ENCODE peak calls at places on chromosomes 1 and 21, in five cellular contexts. One of them, this sample, is unnamed.

GRCh38 chr1:223068913-223069312 is 74.1 kb downstream of the TLR5 start:
- ATAC-seq in CD8-positive, alpha-beta T cell: no peak
- ATAC-seq in natural killer cell: no peak
- ATAC-seq in stimulated activated naive CD8-positive, alpha-beta T cell treated with anti-CD3 and anti-CD28 coated beads, Interleukin-15, Interleukin-2, amounts not matched to agents 100 U/mL and 50 U/mL, for 24 hours: no peak
- ATAC-seq in activated T-cell treated with anti-CD3 and anti-CD28 coated beads, Interleukin-2, amount 50 U/mL, for 72 hours: no peak
- ATAC-seq in this sample: no peak

GRCh38 chr1:211741799-211742198 is 66.4 kb upstream of the NEK2 start:
- ATAC-seq in CD8-positive, alpha-beta T cell: no peak
- ATAC-seq in natural killer cell: no peak
- ATAC-seq in stimulated activated naive CD8-positive, alpha-beta T cell treated with anti-CD3 and anti-CD28 coated beads, Interleukin-15, Interleukin-2, amounts not matched to agents 100 U/mL and 50 U/mL, for 24 hours: no peak
- ATAC-seq in activated T-cell treated with anti-CD3 and anti-CD28 coated beads, Interleukin-2, amount 50 U/mL, for 72 hours: no peak
- ATAC-seq in this sample: no peak

GRCh38 chr1:150472606-150473200 is 14.5 kb upstream of the TARS2 start:
- ATAC-seq in CD8-positive, alpha-beta T cell: no peak
- ATAC-seq in natural killer cell: no peak
- ATAC-seq in stimulated activated naive CD8-positive, alpha-beta T cell treated with anti-CD3 and anti-CD28 coated beads, Interleukin-15, Interleukin-2, amounts not matched to agents 100 U/mL and 50 U/mL, for 24 hours: no peak
- ATAC-seq in activated T-cell treated with anti-CD3 and anti-CD28 coated beads, Interleukin-2, amount 50 U/mL, for 72 hours: no peak
- ATAC-seq in this sample: no peak

GRCh38 chr1:69992594-69992993 is 212.8 kb downstream of the LRRC40 start:
- ATAC-seq in CD8-positive, alpha-beta T cell: no peak
- ATAC-seq in natural killer cell: no peak
- ATAC-seq in stimulated activated naive CD8-positive, alpha-beta T cell treated with anti-CD3 and anti-CD28 coated beads, Interleukin-15, Interleukin-2, amounts not matched to agents 100 U/mL and 50 U/mL, for 24 hours: no peak
- ATAC-seq in activated T-cell treated with anti-CD3 and anti-CD28 coated beads, Interleukin-2, amount 50 U/mL, for 72 hours: no peak
- ATAC-seq in this sample: no peak

GRCh38 chr1:32127780-32128179 is 19.9 kb downstream of the KPNA6 start:
- ATAC-seq in CD8-positive, alpha-beta T cell: no peak
- ATAC-seq in natural killer cell: no peak
- ATAC-seq in stimulated activated naive CD8-positive, alpha-beta T cell treated with anti-CD3 and anti-CD28 coated beads, Interleukin-15, Interleukin-2, amounts not matched to agents 100 U/mL and 50 U/mL, for 24 hours: no peak
- ATAC-seq in activated T-cell treated with anti-CD3 and anti-CD28 coated beads, Interleukin-2, amount 50 U/mL, for 72 hours: no peak
- ATAC-seq in this sample: no peak

GRCh38 chr1:119471566-119471965 is 35.4 kb upstream of the HSD3B1 start:
- ATAC-seq in CD8-positive, alpha-beta T cell: no peak
- ATAC-seq in natural killer cell: no peak
- ATAC-seq in stimulated activated naive CD8-positive, alpha-beta T cell treated with anti-CD3 and anti-CD28 coated beads, Interleukin-15, Interleukin-2, amounts not matched to agents 100 U/mL and 50 U/mL, for 24 hours: no peak
- ATAC-seq in activated T-cell treated with anti-CD3 and anti-CD28 coated beads, Interleukin-2, amount 50 U/mL, for 72 hours: no peak
- ATAC-seq in this sample: no peak

GRCh38 chr1:182197555-182197954 is 136.0 kb upstream of the ZNF648 start:
- ATAC-seq in CD8-positive, alpha-beta T cell: no peak
- ATAC-seq in natural killer cell: no peak
- ATAC-seq in stimulated activated naive CD8-positive, alpha-beta T cell treated with anti-CD3 and anti-CD28 coated beads, Interleukin-15, Interleukin-2, amounts not matched to agents 100 U/mL and 50 U/mL, for 24 hours: no peak
- ATAC-seq in activated T-cell treated with anti-CD3 and anti-CD28 coated beads, Interleukin-2, amount 50 U/mL, for 72 hours: no peak
- ATAC-seq in this sample: no peak

GRCh38 chr1:84086189-84086588 is 57.9 kb upstream of the PRKACB start:
- ATAC-seq in CD8-positive, alpha-beta T cell: no peak
- ATAC-seq in natural killer cell: no peak
- ATAC-seq in stimulated activated naive CD8-positive, alpha-beta T cell treated with anti-CD3 and anti-CD28 coated beads, Interleukin-15, Interleukin-2, amounts not matched to agents 100 U/mL and 50 U/mL, for 24 hours: no peak
- ATAC-seq in activated T-cell treated with anti-CD3 and anti-CD28 coated beads, Interleukin-2, amount 50 U/mL, for 72 hours: no peak
- ATAC-seq in this sample: no peak

GRCh38 chr1:169151338-169151837 is 44.9 kb downstream of the ATP1B1 start:
- ATAC-seq in CD8-positive, alpha-beta T cell: no peak
- ATAC-seq in natural killer cell: peak
- ATAC-seq in stimulated activated naive CD8-positive, alpha-beta T cell treated with anti-CD3 and anti-CD28 coated beads, Interleukin-15, Interleukin-2, amounts not matched to agents 100 U/mL and 50 U/mL, for 24 hours: no peak
- ATAC-seq in activated T-cell treated with anti-CD3 and anti-CD28 coated beads, Interleukin-2, amount 50 U/mL, for 72 hours: no peak
- ATAC-seq in this sample: no peak

GRCh38 chr1:181013144-181013543 is 9.5 kb downstream of the STX6 start:
- ATAC-seq in CD8-positive, alpha-beta T cell: peak
- ATAC-seq in natural killer cell: no peak
- ATAC-seq in stimulated activated naive CD8-positive, alpha-beta T cell treated with anti-CD3 and anti-CD28 coated beads, Interleukin-15, Interleukin-2, amounts not matched to agents 100 U/mL and 50 U/mL, for 24 hours: no peak
- ATAC-seq in activated T-cell treated with anti-CD3 and anti-CD28 coated beads, Interleukin-2, amount 50 U/mL, for 72 hours: no peak
- ATAC-seq in this sample: no peak

GRCh38 chr1:214397497-214397896 is 116.5 kb downstream of the SMYD2 start:
- ATAC-seq in CD8-positive, alpha-beta T cell: no peak
- ATAC-seq in natural killer cell: no peak
- ATAC-seq in stimulated activated naive CD8-positive, alpha-beta T cell treated with anti-CD3 and anti-CD28 coated beads, Interleukin-15, Interleukin-2, amounts not matched to agents 100 U/mL and 50 U/mL, for 24 hours: no peak
- ATAC-seq in activated T-cell treated with anti-CD3 and anti-CD28 coated beads, Interleukin-2, amount 50 U/mL, for 72 hours: peak
- ATAC-seq in this sample: no peak

GRCh38 chr1:165836664-165837482 is 9.5 kb downstream of the UCK2 start:
- ATAC-seq in CD8-positive, alpha-beta T cell: no peak
- ATAC-seq in natural killer cell: no peak
- ATAC-seq in stimulated activated naive CD8-positive, alpha-beta T cell treated with anti-CD3 and anti-CD28 coated beads, Interleukin-15, Interleukin-2, amounts not matched to agents 100 U/mL and 50 U/mL, for 24 hours: no peak
- ATAC-seq in activated T-cell treated with anti-CD3 and anti-CD28 coated beads, Interleukin-2, amount 50 U/mL, for 72 hours: no peak
- ATAC-seq in this sample: no peak

GRCh38 chr1:204677864-204678263 is 7.7 kb downstream of the LRRN2 start:
- ATAC-seq in CD8-positive, alpha-beta T cell: no peak
- ATAC-seq in natural killer cell: no peak
- ATAC-seq in stimulated activated naive CD8-positive, alpha-beta T cell treated with anti-CD3 and anti-CD28 coated beads, Interleukin-15, Interleukin-2, amounts not matched to agents 100 U/mL and 50 U/mL, for 24 hours: no peak
- ATAC-seq in activated T-cell treated with anti-CD3 and anti-CD28 coated beads, Interleukin-2, amount 50 U/mL, for 72 hours: no peak
- ATAC-seq in this sample: no peak

GRCh38 chr1:160367934-160368923 is 1.4 kb downstream of the NHLH1 start:
- ATAC-seq in CD8-positive, alpha-beta T cell: no peak
- ATAC-seq in natural killer cell: peak
- ATAC-seq in stimulated activated naive CD8-positive, alpha-beta T cell treated with anti-CD3 and anti-CD28 coated beads, Interleukin-15, Interleukin-2, amounts not matched to agents 100 U/mL and 50 U/mL, for 24 hours: no peak
- ATAC-seq in activated T-cell treated with anti-CD3 and anti-CD28 coated beads, Interleukin-2, amount 50 U/mL, for 72 hours: no peak
- ATAC-seq in this sample: no peak

GRCh38 chr1:191176131-191176530 is 698.5 kb upstream of the BRINP3 start:
- ATAC-seq in CD8-positive, alpha-beta T cell: no peak
- ATAC-seq in natural killer cell: no peak
- ATAC-seq in stimulated activated naive CD8-positive, alpha-beta T cell treated with anti-CD3 and anti-CD28 coated beads, Interleukin-15, Interleukin-2, amounts not matched to agents 100 U/mL and 50 U/mL, for 24 hours: no peak
- ATAC-seq in activated T-cell treated with anti-CD3 and anti-CD28 coated beads, Interleukin-2, amount 50 U/mL, for 72 hours: no peak
- ATAC-seq in this sample: no peak

GRCh38 chr1:111938123-111938522 is 51.3 kb downstream of the KCND3 start:
- ATAC-seq in CD8-positive, alpha-beta T cell: no peak
- ATAC-seq in natural killer cell: no peak
- ATAC-seq in stimulated activated naive CD8-positive, alpha-beta T cell treated with anti-CD3 and anti-CD28 coated beads, Interleukin-15, Interleukin-2, amounts not matched to agents 100 U/mL and 50 U/mL, for 24 hours: no peak
- ATAC-seq in activated T-cell treated with anti-CD3 and anti-CD28 coated beads, Interleukin-2, amount 50 U/mL, for 72 hours: no peak
- ATAC-seq in this sample: peak

GRCh38 chr1:117698398-117699160 is 92.7 kb downstream of the TENT5C start:
- ATAC-seq in CD8-positive, alpha-beta T cell: no peak
- ATAC-seq in natural killer cell: no peak
- ATAC-seq in stimulated activated naive CD8-positive, alpha-beta T cell treated with anti-CD3 and anti-CD28 coated beads, Interleukin-15, Interleukin-2, amounts not matched to agents 100 U/mL and 50 U/mL, for 24 hours: no peak
- ATAC-seq in activated T-cell treated with anti-CD3 and anti-CD28 coated beads, Interleukin-2, amount 50 U/mL, for 72 hours: no peak
- ATAC-seq in this sample: no peak

GRCh38 chr21:31781737-31782136 is 49.8 kb upstream of the SCAF4 start:
- ATAC-seq in CD8-positive, alpha-beta T cell: no peak
- ATAC-seq in natural killer cell: no peak
- ATAC-seq in stimulated activated naive CD8-positive, alpha-beta T cell treated with anti-CD3 and anti-CD28 coated beads, Interleukin-15, Interleukin-2, amounts not matched to agents 100 U/mL and 50 U/mL, for 24 hours: no peak
- ATAC-seq in activated T-cell treated with anti-CD3 and anti-CD28 coated beads, Interleukin-2, amount 50 U/mL, for 72 hours: no peak
- ATAC-seq in this sample: no peak

GRCh38 chr1:51924455-51924854 is 45.9 kb upstream of the NRDC start:
- ATAC-seq in CD8-positive, alpha-beta T cell: no peak
- ATAC-seq in natural killer cell: no peak
- ATAC-seq in stimulated activated naive CD8-positive, alpha-beta T cell treated with anti-CD3 and anti-CD28 coated beads, Interleukin-15, Interleukin-2, amounts not matched to agents 100 U/mL and 50 U/mL, for 24 hours: peak
- ATAC-seq in activated T-cell treated with anti-CD3 and anti-CD28 coated beads, Interleukin-2, amount 50 U/mL, for 72 hours: peak
- ATAC-seq in this sample: peak

GRCh38 chr1:178057131-178057765 is 36.7 kb upstream of the RASAL2 start:
- ATAC-seq in CD8-positive, alpha-beta T cell: no peak
- ATAC-seq in natural killer cell: no peak
- ATAC-seq in stimulated activated naive CD8-positive, alpha-beta T cell treated with anti-CD3 and anti-CD28 coated beads, Interleukin-15, Interleukin-2, amounts not matched to agents 100 U/mL and 50 U/mL, for 24 hours: no peak
- ATAC-seq in activated T-cell treated with anti-CD3 and anti-CD28 coated beads, Interleukin-2, amount 50 U/mL, for 72 hours: no peak
- ATAC-seq in this sample: no peak

GRCh38 chr1:207217778-207218511 is 103.5 kb upstream of the CD55 start:
- ATAC-seq in CD8-positive, alpha-beta T cell: no peak
- ATAC-seq in natural killer cell: no peak
- ATAC-seq in stimulated activated naive CD8-positive, alpha-beta T cell treated with anti-CD3 and anti-CD28 coated beads, Interleukin-15, Interleukin-2, amounts not matched to agents 100 U/mL and 50 U/mL, for 24 hours: no peak
- ATAC-seq in activated T-cell treated with anti-CD3 and anti-CD28 coated beads, Interleukin-2, amount 50 U/mL, for 72 hours: no peak
- ATAC-seq in this sample: no peak

GRCh38 chr1:51794260-51794659 is 84.3 kb downstream of the NRDC start:
- ATAC-seq in CD8-positive, alpha-beta T cell: no peak
- ATAC-seq in natural killer cell: no peak
- ATAC-seq in stimulated activated naive CD8-positive, alpha-beta T cell treated with anti-CD3 and anti-CD28 coated beads, Interleukin-15, Interleukin-2, amounts not matched to agents 100 U/mL and 50 U/mL, for 24 hours: no peak
- ATAC-seq in activated T-cell treated with anti-CD3 and anti-CD28 coated beads, Interleukin-2, amount 50 U/mL, for 72 hours: no peak
- ATAC-seq in this sample: no peak

GRCh38 chr1:162666006-162666645 is 33.9 kb downstream of the DDR2 start:
- ATAC-seq in CD8-positive, alpha-beta T cell: no peak
- ATAC-seq in natural killer cell: no peak
- ATAC-seq in stimulated activated naive CD8-positive, alpha-beta T cell treated with anti-CD3 and anti-CD28 coated beads, Interleukin-15, Interleukin-2, amounts not matched to agents 100 U/mL and 50 U/mL, for 24 hours: no peak
- ATAC-seq in activated T-cell treated with anti-CD3 and anti-CD28 coated beads, Interleukin-2, amount 50 U/mL, for 72 hours: no peak
- ATAC-seq in this sample: no peak

GRCh38 chr1:239250353-239251035 is 135.9 kb upstream of the CHRM3 start:
- ATAC-seq in CD8-positive, alpha-beta T cell: no peak
- ATAC-seq in natural killer cell: no peak
- ATAC-seq in stimulated activated naive CD8-positive, alpha-beta T cell treated with anti-CD3 and anti-CD28 coated beads, Interleukin-15, Interleukin-2, amounts not matched to agents 100 U/mL and 50 U/mL, for 24 hours: no peak
- ATAC-seq in activated T-cell treated with anti-CD3 and anti-CD28 coated beads, Interleukin-2, amount 50 U/mL, for 72 hours: no peak
- ATAC-seq in this sample: peak

GRCh38 chr1:30085814-30086770 is 637.3 kb downstream of the MATN1 start:
- ATAC-seq in CD8-positive, alpha-beta T cell: no peak
- ATAC-seq in natural killer cell: no peak
- ATAC-seq in stimulated activated naive CD8-positive, alpha-beta T cell treated with anti-CD3 and anti-CD28 coated beads, Interleukin-15, Interleukin-2, amounts not matched to agents 100 U/mL and 50 U/mL, for 24 hours: no peak
- ATAC-seq in activated T-cell treated with anti-CD3 and anti-CD28 coated beads, Interleukin-2, amount 50 U/mL, for 72 hours: peak
- ATAC-seq in this sample: peak

GRCh38 chr1:17601643-17602382 is 62.3 kb downstream of the ARHGEF10L start:
- ATAC-seq in CD8-positive, alpha-beta T cell: no peak
- ATAC-seq in natural killer cell: no peak
- ATAC-seq in stimulated activated naive CD8-positive, alpha-beta T cell treated with anti-CD3 and anti-CD28 coated beads, Interleukin-15, Interleukin-2, amounts not matched to agents 100 U/mL and 50 U/mL, for 24 hours: no peak
- ATAC-seq in activated T-cell treated with anti-CD3 and anti-CD28 coated beads, Interleukin-2, amount 50 U/mL, for 72 hours: no peak
- ATAC-seq in this sample: no peak

GRCh38 chr1:224459936-224460335 is 25.3 kb upstream of the WDR26 start:
- ATAC-seq in CD8-positive, alpha-beta T cell: no peak
- ATAC-seq in natural killer cell: no peak
- ATAC-seq in stimulated activated naive CD8-positive, alpha-beta T cell treated with anti-CD3 and anti-CD28 coated beads, Interleukin-15, Interleukin-2, amounts not matched to agents 100 U/mL and 50 U/mL, for 24 hours: no peak
- ATAC-seq in activated T-cell treated with anti-CD3 and anti-CD28 coated beads, Interleukin-2, amount 50 U/mL, for 72 hours: no peak
- ATAC-seq in this sample: no peak

GRCh38 chr1:41023279-41023990 is 1.9 kb upstream of the SLFNL1 start:
- ATAC-seq in CD8-positive, alpha-beta T cell: no peak
- ATAC-seq in natural killer cell: no peak
- ATAC-seq in stimulated activated naive CD8-positive, alpha-beta T cell treated with anti-CD3 and anti-CD28 coated beads, Interleukin-15, Interleukin-2, amounts not matched to agents 100 U/mL and 50 U/mL, for 24 hours: peak
- ATAC-seq in activated T-cell treated with anti-CD3 and anti-CD28 coated beads, Interleukin-2, amount 50 U/mL, for 72 hours: no peak
- ATAC-seq in this sample: no peak

GRCh38 chr1:38213720-38214367 is 167.3 kb upstream of the POU3F1 start:
- ATAC-seq in CD8-positive, alpha-beta T cell: no peak
- ATAC-seq in natural killer cell: no peak
- ATAC-seq in stimulated activated naive CD8-positive, alpha-beta T cell treated with anti-CD3 and anti-CD28 coated beads, Interleukin-15, Interleukin-2, amounts not matched to agents 100 U/mL and 50 U/mL, for 24 hours: peak
- ATAC-seq in activated T-cell treated with anti-CD3 and anti-CD28 coated beads, Interleukin-2, amount 50 U/mL, for 72 hours: no peak
- ATAC-seq in this sample: no peak

This sample was measured in activated T-helper 17 cell treated with anti-CD3 and anti-CD28 coated beads, Interleukin-2, amount 50 U/mL, for 72 hours.